ENCODE peak calls at places on chromosomes 4 and X, in eight cellular contexts. L, C, V, K, M, H, O and J are unnamed samples.

GRCh38 chr4:83542225-83542624 is 6.3 kb downstream of the GPAT3 start:
- DNase-seq in V (no peak), C (no peak), M (peak; percentile 25), H (no peak), K (no peak), L (no peak), O (no peak), J (no peak)

GRCh38 chrX:87005183-87005582 is 512.4 kb upstream of the KLHL4 start:
- DNase-seq in C (no peak), O (no peak), L (no peak), M (no peak), K (no peak), V (no peak), H (no peak), J (no peak)

GRCh38 chr4:149140841-149141240 is 674.8 kb downstream of the IQCM start:
- DNase-seq in K (no peak), M (no peak), O (peak; percentile 6), V (no peak), H (no peak), C (no peak), L (no peak), J (no peak)

GRCh38 chr4:126736133-126736518 is 896.6 kb upstream of the INTU start:
- DNase-seq in H (no peak), M (no peak), C (no peak), L (no peak), O (no peak), K (no peak), V (no peak), J (no peak)

GRCh38 chrX:113728937-113729336 is 854.9 kb upstream of the HTR2C start:
- DNase-seq in K (no peak), V (no peak), O (no peak), L (no peak), C (no peak), H (no peak), M (no peak), J (no peak)

GRCh38 chr4:73777612-73778011 is 37.2 kb downstream of the CXCL8 start:
- DNase-seq in L (no peak), H (no peak), O (no peak), C (no peak), V (peak; percentile 55), M (no peak), K (peak; percentile 27), J (no peak)

GRCh38 chr4:71380721-71381120 is 41.9 kb downstream of the SLC4A4 start:
- DNase-seq in O (no peak), C (no peak), V (no peak), H (no peak), L (no peak), K (peak; percentile 65), M (no peak), J (peak; percentile 21)

GRCh38 chrX:100658936-100659335 is 14.9 kb downstream of the SRPX2 start:
- DNase-seq in M (no peak), C (no peak), H (peak; percentile 50), K (no peak), O (peak; percentile 38), L (no peak), V (no peak), J (no peak)

GRCh38 chrX:37800762-37801161 is 20.9 kb downstream of the CYBB start:
- DNase-seq in L (no peak), C (no peak), V (no peak), M (no peak), O (no peak), H (no peak), K (no peak), J (no peak)

GRCh38 chr4:2799444-2799911 is 6.6 kb downstream of the SH3BP2 start:
- DNase-seq in O (peak; percentile 19), L (no peak), H (peak; percentile 27), K (no peak), C (no peak), V (no peak), M (no peak), J (no peak)
- H3K4me3 ChIP-seq in O (no peak overlapping the region), L (no peak overlapping the region), H (no peak overlapping the region), K (no peak overlapping the region), C (no peak overlapping the region), V (no peak overlapping the region), M (no peak overlapping the region), J (no peak overlapping the region)

GRCh38 chr4:92735025-92735665 is 431.4 kb downstream of the GRID2 start:
- DNase-seq in H (no peak), K (no peak), M (no peak), V (no peak), O (no peak), L (no peak), C (no peak), J (no peak)
- TF ChIP-seq CTCF in H (no peak), K (no peak), M (no peak), V (no peak), O (no peak), L (no peak), C (peak; percentile 58), J (no peak)

DNA sequence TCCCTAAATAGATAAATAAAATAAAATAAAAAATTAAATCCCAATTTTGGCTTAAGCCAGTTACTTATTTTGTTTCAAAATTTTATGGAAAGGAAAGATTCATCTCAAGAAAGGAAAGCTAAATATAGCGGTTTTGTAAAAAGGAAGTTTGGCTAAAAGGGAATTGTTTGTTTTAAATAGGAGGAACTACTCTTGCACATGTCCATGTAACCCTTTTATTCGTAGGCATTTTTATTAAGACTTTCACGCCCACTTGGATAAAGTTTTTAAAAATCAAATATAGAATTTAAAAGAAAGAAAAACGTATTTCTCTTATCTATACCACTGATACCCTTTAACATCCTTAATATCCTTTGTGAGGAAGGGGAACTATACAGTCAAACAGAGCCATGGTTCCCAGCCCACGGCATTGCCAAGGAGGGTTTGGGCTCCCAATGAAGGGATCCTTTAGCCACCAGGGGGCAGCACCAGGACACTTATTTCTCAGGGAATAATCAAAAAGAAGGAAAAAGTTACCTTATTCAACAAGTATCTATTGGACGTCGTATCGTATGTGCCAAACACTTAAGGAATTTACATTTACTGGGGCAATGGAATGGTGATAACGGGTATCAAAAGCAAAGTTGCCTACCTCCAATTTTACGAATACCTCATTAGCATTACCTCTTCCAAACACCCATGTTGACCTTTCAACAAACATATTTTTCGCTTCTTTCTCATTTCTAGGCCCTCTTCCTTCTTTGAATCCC is 27.7 kb downstream of the CDKN2AIP start:
- DNase-seq in V (peak; percentile 55), H (peak; percentile 93), K (peak; percentile 60), C (peak; percentile 95), M (peak; percentile 90), O (peak; percentile 98), L (peak; percentile 94), J (no peak)
- H3K4me3 ChIP-seq in V (no peak overlapping the region), H (no peak overlapping the region), K (no peak overlapping the region), C (no peak overlapping the region), M (no peak overlapping the region), O (no peak overlapping the region), L (no peak overlapping the region), J (no peak overlapping the region)

DNA sequence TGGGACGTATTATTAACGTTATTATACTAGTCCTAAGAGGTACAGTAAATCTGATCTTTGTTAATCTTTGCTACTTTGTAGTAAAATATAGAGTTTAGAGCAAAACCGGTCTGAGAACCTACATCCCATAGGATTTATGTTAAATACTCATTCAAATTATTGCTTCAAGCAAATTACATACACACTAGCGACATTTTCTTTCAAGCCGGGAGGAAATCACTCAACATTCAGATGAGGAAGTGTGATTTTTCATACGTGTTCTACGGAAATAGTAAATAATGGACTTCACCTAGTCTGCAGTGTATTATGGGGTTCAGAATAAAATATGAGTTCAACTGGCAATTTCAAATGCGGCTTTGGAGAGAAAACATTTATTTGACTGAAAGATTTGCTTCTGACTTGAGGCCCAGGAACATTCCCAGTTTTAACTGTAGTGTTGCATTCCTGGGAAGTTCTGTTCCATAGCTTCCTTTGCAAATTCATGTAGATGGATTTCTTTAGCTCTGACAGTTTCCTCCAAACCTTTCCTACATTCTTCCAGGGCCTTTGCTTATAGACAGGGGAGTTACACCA is 5.2 kb upstream of the HAND2 start:
- DNase-seq in H (no peak), K (no peak), C (no peak), M (no peak), O (no peak), V (no peak), L (no peak), J (no peak)
- TF ChIP-seq CTCF in H (no peak), K (no peak), C (no peak), M (no peak), O (no peak), V (no peak), L (no peak), J (no peak)

GRCh38 chrX:50470103-50471031 is at the start of gene DGKK:
- DNase-seq in O (no peak), M (peak; percentile 87), K (no peak), L (peak; percentile 76), C (peak; percentile 90), V (no peak), H (no peak), J (no peak)

GRCh38 chrX:50475208-50475607 is 4.6 kb upstream of the DGKK start:
- DNase-seq in K (no peak), M (no peak), V (no peak), H (no peak), C (no peak), L (no peak), O (no peak), J (no peak)

GRCh38 chrX:50469206-50469605 is 1.4 kb downstream of the DGKK start:
- DNase-seq in M (no peak), V (no peak), C (peak; percentile 65), L (no peak), O (no peak), K (no peak), H (no peak), J (no peak)

DNA sequence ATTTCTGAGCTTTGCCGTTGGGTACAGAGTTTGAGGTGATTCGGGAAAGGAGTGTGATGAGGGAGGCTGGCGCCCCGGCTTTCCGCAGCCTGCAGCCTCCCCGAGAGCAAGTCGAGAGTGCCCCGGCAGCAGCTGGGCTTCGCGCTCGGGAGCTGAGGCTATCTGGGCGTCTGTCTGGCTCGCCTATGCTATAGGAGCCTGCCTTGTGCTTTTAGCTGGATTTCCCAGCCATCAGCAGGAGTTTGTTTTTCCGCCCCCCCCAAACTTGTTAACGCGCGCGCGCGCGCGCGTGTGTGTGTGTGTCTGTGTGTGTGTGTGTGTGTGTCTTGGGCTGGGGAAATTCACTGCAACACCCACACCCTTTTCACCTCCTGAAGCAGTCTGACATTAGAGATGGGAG is 765 bp upstream of the DGKK start:
- DNase-seq in O (no peak), L (no peak), V (no peak), H (no peak), M (peak; percentile 11), K (no peak), C (peak; percentile 55), J (no peak)
- H3K4me3 ChIP-seq in O (no peak overlapping the region), L (peak overlapping the region; percentile 70), V (no peak overlapping the region), H (no peak overlapping the region), M (peak overlapping the region; percentile 25), K (no peak overlapping the region), C (no peak overlapping the region), J (no peak overlapping the region)

GRCh38 chr4:127788517-127788916 is 6.4 kb downstream of the HSPA4L start:
- DNase-seq in H (no peak), C (peak; percentile 45), M (no peak), O (no peak), L (no peak), V (no peak), K (no peak), J (no peak)
- TF ChIP-seq CTCF in H (no peak), C (peak; percentile 69), M (no peak), O (no peak), L (no peak), V (no peak), K (peak; percentile 28), J (peak; percentile 1)